ENCODE peak calls at places on chromosomes 11 and 22, in four cellular contexts. S, Z, A and T are unnamed samples.
A peak's percentile ranks its signal among the peaks of the same experiment; 100 is the strongest.

GRCh38 chr11:106271686-106272085 is 194.2 kb downstream of the AASDHPPT start:
- DNase-seq in S (no peak), Z (no peak), A (no peak), T (no peak)

GRCh38 chr11:16028406-16028805 is 327.9 kb downstream of the SOX6 start:
- DNase-seq in S (no peak), Z (no peak), A (no peak), T (no peak)

GRCh38 chr11:93478841-93479240 is 64.3 kb downstream of the SMCO4 start:
- DNase-seq in S (no peak), Z (no peak), A (no peak), T (no peak)

GRCh38 chr11:62145261-62145871 is 21.6 kb downstream of the INCENP start:
- DNase-seq in S (no peak), Z (no peak), A (no peak), T (no peak)

GRCh38 chr11:8096575-8096974 is 15.6 kb downstream of the TUB start:
- DNase-seq in S (no peak), Z (no peak), A (no peak), T (no peak)

GRCh38 chr22:50190182-50190951 is 4.7 kb downstream of the TRABD start:
- DNase-seq in S (peak; percentile 82), Z (peak; percentile 17), A (peak; percentile 80), T (peak; percentile 89)

GRCh38 chr11:35160902-35161585 is 22.1 kb downstream of the CD44 start:
- DNase-seq in S (no peak), Z (no peak), A (no peak), T (no peak)

GRCh38 chr22:17587631-17588030 is 24.3 kb downstream of the SLC25A18 start:
- DNase-seq in S (no peak), Z (no peak), A (no peak), T (no peak)

GRCh38 chr11:32829680-32830412 is at the start of gene PRRG4:
- DNase-seq in S (no peak), Z (no peak), A (peak; percentile 62), T (peak; percentile 37)